ENCODE peak calls at places on chromosome 1, in eight cellular contexts. One of them, this sample, is unnamed.

GRCh38 chr1:18108313-18109057 is 887 bp downstream of the IGSF21 start:
- DNase-seq in EL: no peak
- DNase-seq in SK-MEL-5: no peak
- DNase-seq in amniotic stem cell: no peak
- DNase-seq in amygdala: peak; percentile 38
- DNase-seq in stimulated activated CD4-positive, alpha-beta T cell treated with anti-CD3 and anti-CD28 coated beads, Interleukin-15, amount 100 ng/mL, for 1 hour: no peak
- DNase-seq in NCI-H1092 treated with DMSO at 0.1 percent for 48 hours: peak; percentile 49
- DNase-seq in RCC 7860: no peak
- DNase-seq in this sample: no peak

GRCh38 chr1:154657547-154657946 is 49.6 kb upstream of the ADAR start:
- DNase-seq in amygdala: no peak
- DNase-seq in RCC 7860: no peak
- DNase-seq in stimulated activated CD4-positive, alpha-beta T cell treated with anti-CD3 and anti-CD28 coated beads, Interleukin-15, amount 100 ng/mL, for 1 hour: no peak
- DNase-seq in EL: no peak
- DNase-seq in SK-MEL-5: no peak
- DNase-seq in NCI-H1092 treated with DMSO at 0.1 percent for 48 hours: no peak
- DNase-seq in amniotic stem cell: no peak
- DNase-seq in this sample: no peak

GRCh38 chr1:53413175-53414001 is 45.8 kb upstream of the DMRTB1 start:
- DNase-seq in RCC 7860: peak; percentile 76
- DNase-seq in stimulated activated CD4-positive, alpha-beta T cell treated with anti-CD3 and anti-CD28 coated beads, Interleukin-15, amount 100 ng/mL, for 1 hour: peak; percentile 32
- DNase-seq in NCI-H1092 treated with DMSO at 0.1 percent for 48 hours: no peak
- DNase-seq in EL: peak; percentile 89
- DNase-seq in amygdala: no peak
- DNase-seq in amniotic stem cell: peak; percentile 52
- DNase-seq in SK-MEL-5: peak; percentile 25
- DNase-seq in this sample: no peak

GRCh38 chr1:24384251-24385090 is 29.1 kb downstream of the STPG1 start:
- DNase-seq in NCI-H1092 treated with DMSO at 0.1 percent for 48 hours: no peak
- DNase-seq in amniotic stem cell: no peak
- DNase-seq in EL: peak; percentile 57
- DNase-seq in amygdala: no peak
- DNase-seq in stimulated activated CD4-positive, alpha-beta T cell treated with anti-CD3 and anti-CD28 coated beads, Interleukin-15, amount 100 ng/mL, for 1 hour: no peak
- DNase-seq in SK-MEL-5: no peak
- DNase-seq in RCC 7860: no peak
- DNase-seq in this sample: no peak

GRCh38 chr1:113870778-113871177 is 734 bp downstream of the PTPN22 start:
- DNase-seq in stimulated activated CD4-positive, alpha-beta T cell treated with anti-CD3 and anti-CD28 coated beads, Interleukin-15, amount 100 ng/mL, for 1 hour: no peak
- DNase-seq in amygdala: no peak
- DNase-seq in EL: no peak
- DNase-seq in RCC 7860: no peak
- DNase-seq in SK-MEL-5: no peak
- DNase-seq in amniotic stem cell: no peak
- DNase-seq in NCI-H1092 treated with DMSO at 0.1 percent for 48 hours: no peak
- DNase-seq in this sample: no peak

GRCh38 chr1:167934407-167935251 is 1.9 kb upstream of the DCAF6 start:
- DNase-seq in SK-MEL-5: no peak
- DNase-seq in NCI-H1092 treated with DMSO at 0.1 percent for 48 hours: no peak
- DNase-seq in stimulated activated CD4-positive, alpha-beta T cell treated with anti-CD3 and anti-CD28 coated beads, Interleukin-15, amount 100 ng/mL, for 1 hour: no peak
- DNase-seq in amniotic stem cell: peak; percentile 6
- DNase-seq in EL: no peak
- DNase-seq in RCC 7860: no peak
- DNase-seq in amygdala: no peak
- DNase-seq in this sample: no peak

GRCh38 chr1:178484698-178485225 is 12.0 kb downstream of the CLEC20A start:
- DNase-seq in EL: no peak
- DNase-seq in NCI-H1092 treated with DMSO at 0.1 percent for 48 hours: no peak
- DNase-seq in SK-MEL-5: no peak
- DNase-seq in RCC 7860: no peak
- DNase-seq in amygdala: no peak
- DNase-seq in stimulated activated CD4-positive, alpha-beta T cell treated with anti-CD3 and anti-CD28 coated beads, Interleukin-15, amount 100 ng/mL, for 1 hour: no peak
- DNase-seq in amniotic stem cell: no peak
- DNase-seq in this sample: no peak

GRCh38 chr1:177249231-177249630 is 78.5 kb downstream of the BRINP2 start:
- DNase-seq in RCC 7860: no peak
- DNase-seq in amygdala: no peak
- DNase-seq in SK-MEL-5: no peak
- DNase-seq in NCI-H1092 treated with DMSO at 0.1 percent for 48 hours: no peak
- DNase-seq in EL: no peak
- DNase-seq in amniotic stem cell: no peak
- DNase-seq in stimulated activated CD4-positive, alpha-beta T cell treated with anti-CD3 and anti-CD28 coated beads, Interleukin-15, amount 100 ng/mL, for 1 hour: no peak
- DNase-seq in this sample: no peak

GRCh38 chr1:201100169-201100930 is 11.9 kb downstream of the CACNA1S start:
- DNase-seq in stimulated activated CD4-positive, alpha-beta T cell treated with anti-CD3 and anti-CD28 coated beads, Interleukin-15, amount 100 ng/mL, for 1 hour: no peak
- DNase-seq in NCI-H1092 treated with DMSO at 0.1 percent for 48 hours: no peak
- DNase-seq in EL: no peak
- DNase-seq in SK-MEL-5: no peak
- DNase-seq in amygdala: no peak
- DNase-seq in RCC 7860: no peak
- DNase-seq in amniotic stem cell: no peak
- DNase-seq in this sample: no peak

GRCh38 chr1:26022994-26023393 is 1.4 kb downstream of the EXTL1 start:
- DNase-seq in stimulated activated CD4-positive, alpha-beta T cell treated with anti-CD3 and anti-CD28 coated beads, Interleukin-15, amount 100 ng/mL, for 1 hour: no peak
- DNase-seq in SK-MEL-5: no peak
- DNase-seq in amygdala: no peak
- DNase-seq in EL: no peak
- DNase-seq in amniotic stem cell: no peak
- DNase-seq in NCI-H1092 treated with DMSO at 0.1 percent for 48 hours: no peak
- DNase-seq in RCC 7860: no peak
- DNase-seq in this sample: no peak

GRCh38 chr1:233584931-233585330 is 29.0 kb upstream of the KCNK1 start:
- DNase-seq in amniotic stem cell: no peak
- DNase-seq in stimulated activated CD4-positive, alpha-beta T cell treated with anti-CD3 and anti-CD28 coated beads, Interleukin-15, amount 100 ng/mL, for 1 hour: no peak
- DNase-seq in EL: no peak
- DNase-seq in NCI-H1092 treated with DMSO at 0.1 percent for 48 hours: no peak
- DNase-seq in SK-MEL-5: no peak
- DNase-seq in amygdala: no peak
- DNase-seq in RCC 7860: no peak
- DNase-seq in this sample: no peak

GRCh38 chr1:34640654-34641401 is 114.0 kb upstream of the GJB5 start:
- DNase-seq in RCC 7860: no peak
- DNase-seq in NCI-H1092 treated with DMSO at 0.1 percent for 48 hours: no peak
- DNase-seq in stimulated activated CD4-positive, alpha-beta T cell treated with anti-CD3 and anti-CD28 coated beads, Interleukin-15, amount 100 ng/mL, for 1 hour: no peak
- DNase-seq in amygdala: no peak
- DNase-seq in amniotic stem cell: no peak
- DNase-seq in SK-MEL-5: no peak
- DNase-seq in EL: no peak
- DNase-seq in this sample: no peak

GRCh38 chr1:41768538-41768937 is 150.2 kb downstream of the HIVEP3 start:
- DNase-seq in amniotic stem cell: no peak
- DNase-seq in SK-MEL-5: no peak
- DNase-seq in EL: no peak
- DNase-seq in RCC 7860: no peak
- DNase-seq in stimulated activated CD4-positive, alpha-beta T cell treated with anti-CD3 and anti-CD28 coated beads, Interleukin-15, amount 100 ng/mL, for 1 hour: no peak
- DNase-seq in amygdala: no peak
- DNase-seq in NCI-H1092 treated with DMSO at 0.1 percent for 48 hours: no peak
- DNase-seq in this sample: no peak

GRCh38 chr1:25030674-25031589 is 100.9 kb upstream of the RUNX3 start:
- DNase-seq in EL: peak; percentile 44
- DNase-seq in SK-MEL-5: no peak
- DNase-seq in amniotic stem cell: no peak
- DNase-seq in NCI-H1092 treated with DMSO at 0.1 percent for 48 hours: no peak
- DNase-seq in RCC 7860: no peak
- DNase-seq in amygdala: no peak
- DNase-seq in stimulated activated CD4-positive, alpha-beta T cell treated with anti-CD3 and anti-CD28 coated beads, Interleukin-15, amount 100 ng/mL, for 1 hour: peak; percentile 50
- DNase-seq in this sample: no peak

GRCh38 chr1:92623187-92623778 is 136.6 kb upstream of the GFI1 start:
- DNase-seq in SK-MEL-5: peak; percentile 40
- DNase-seq in RCC 7860: no peak
- DNase-seq in amniotic stem cell: no peak
- DNase-seq in stimulated activated CD4-positive, alpha-beta T cell treated with anti-CD3 and anti-CD28 coated beads, Interleukin-15, amount 100 ng/mL, for 1 hour: no peak
- DNase-seq in EL: peak; percentile 5
- DNase-seq in NCI-H1092 treated with DMSO at 0.1 percent for 48 hours: peak; percentile 16
- DNase-seq in amygdala: no peak
- DNase-seq in this sample: no peak

GRCh38 chr1:234969630-234970370 is 158.8 kb downstream of the TOMM20 start:
- DNase-seq in EL: peak; percentile 74
- DNase-seq in NCI-H1092 treated with DMSO at 0.1 percent for 48 hours: peak; percentile 94
- DNase-seq in amygdala: peak; percentile 73
- DNase-seq in stimulated activated CD4-positive, alpha-beta T cell treated with anti-CD3 and anti-CD28 coated beads, Interleukin-15, amount 100 ng/mL, for 1 hour: no peak
- DNase-seq in SK-MEL-5: peak; percentile 11
- DNase-seq in amniotic stem cell: peak; percentile 63
- DNase-seq in RCC 7860: no peak
- DNase-seq in this sample: peak; percentile 92

GRCh38 chr1:83531910-83532309 is 467.0 kb downstream of the TTLL7 start:
- DNase-seq in EL: no peak
- DNase-seq in SK-MEL-5: no peak
- DNase-seq in RCC 7860: no peak
- DNase-seq in stimulated activated CD4-positive, alpha-beta T cell treated with anti-CD3 and anti-CD28 coated beads, Interleukin-15, amount 100 ng/mL, for 1 hour: no peak
- DNase-seq in NCI-H1092 treated with DMSO at 0.1 percent for 48 hours: no peak
- DNase-seq in amygdala: no peak
- DNase-seq in amniotic stem cell: no peak
- DNase-seq in this sample: no peak

GRCh38 chr1:2826316-2826715 is 24.8 kb upstream of the TTC34 start:
- DNase-seq in RCC 7860: no peak
- DNase-seq in NCI-H1092 treated with DMSO at 0.1 percent for 48 hours: no peak
- DNase-seq in amygdala: no peak
- DNase-seq in stimulated activated CD4-positive, alpha-beta T cell treated with anti-CD3 and anti-CD28 coated beads, Interleukin-15, amount 100 ng/mL, for 1 hour: no peak
- DNase-seq in amniotic stem cell: no peak
- DNase-seq in EL: no peak
- DNase-seq in SK-MEL-5: no peak
- DNase-seq in this sample: no peak

GRCh38 chr1:212118167-212118871 is 82.8 kb downstream of the DTL start:
- DNase-seq in SK-MEL-5: no peak
- DNase-seq in RCC 7860: no peak
- DNase-seq in amniotic stem cell: no peak
- DNase-seq in stimulated activated CD4-positive, alpha-beta T cell treated with anti-CD3 and anti-CD28 coated beads, Interleukin-15, amount 100 ng/mL, for 1 hour: no peak
- DNase-seq in NCI-H1092 treated with DMSO at 0.1 percent for 48 hours: no peak
- DNase-seq in amygdala: no peak
- DNase-seq in EL: peak; percentile 12
- DNase-seq in this sample: no peak

GRCh38 chr1:21254335-21254951 is 35.8 kb downstream of the ECE1 start:
- DNase-seq in amniotic stem cell: no peak
- DNase-seq in stimulated activated CD4-positive, alpha-beta T cell treated with anti-CD3 and anti-CD28 coated beads, Interleukin-15, amount 100 ng/mL, for 1 hour: no peak
- DNase-seq in NCI-H1092 treated with DMSO at 0.1 percent for 48 hours: peak; percentile 67
- DNase-seq in SK-MEL-5: no peak
- DNase-seq in RCC 7860: no peak
- DNase-seq in amygdala: peak; percentile 8
- DNase-seq in EL: no peak
- DNase-seq in this sample: peak; percentile 73

GRCh38 chr1:32142446-32143301 is 34.8 kb downstream of the KPNA6 start:
- DNase-seq in amygdala: no peak
- DNase-seq in amniotic stem cell: peak; percentile 25
- DNase-seq in stimulated activated CD4-positive, alpha-beta T cell treated with anti-CD3 and anti-CD28 coated beads, Interleukin-15, amount 100 ng/mL, for 1 hour: no peak
- DNase-seq in SK-MEL-5: no peak
- DNase-seq in EL: peak; percentile 58
- DNase-seq in NCI-H1092 treated with DMSO at 0.1 percent for 48 hours: no peak
- DNase-seq in RCC 7860: peak; percentile 52
- DNase-seq in this sample: no peak

GRCh38 chr1:157085416-157085815 is 14.2 kb downstream of the ETV3L start:
- DNase-seq in RCC 7860: no peak
- DNase-seq in stimulated activated CD4-positive, alpha-beta T cell treated with anti-CD3 and anti-CD28 coated beads, Interleukin-15, amount 100 ng/mL, for 1 hour: no peak
- DNase-seq in amygdala: no peak
- DNase-seq in SK-MEL-5: no peak
- DNase-seq in EL: peak; percentile 45
- DNase-seq in NCI-H1092 treated with DMSO at 0.1 percent for 48 hours: no peak
- DNase-seq in amniotic stem cell: no peak
- DNase-seq in this sample: no peak

GRCh38 chr1:41566969-41567368 is 82.5 kb upstream of the EDN2 start:
- DNase-seq in RCC 7860: no peak
- DNase-seq in amygdala: no peak
- DNase-seq in stimulated activated CD4-positive, alpha-beta T cell treated with anti-CD3 and anti-CD28 coated beads, Interleukin-15, amount 100 ng/mL, for 1 hour: no peak
- DNase-seq in NCI-H1092 treated with DMSO at 0.1 percent for 48 hours: no peak
- DNase-seq in EL: no peak
- DNase-seq in SK-MEL-5: no peak
- DNase-seq in amniotic stem cell: no peak
- DNase-seq in this sample: no peak

GRCh38 chr1:59509341-59509869 is 212.5 kb downstream of the FGGY start:
- DNase-seq in SK-MEL-5: no peak
- DNase-seq in RCC 7860: no peak
- DNase-seq in stimulated activated CD4-positive, alpha-beta T cell treated with anti-CD3 and anti-CD28 coated beads, Interleukin-15, amount 100 ng/mL, for 1 hour: no peak
- DNase-seq in NCI-H1092 treated with DMSO at 0.1 percent for 48 hours: no peak
- DNase-seq in amniotic stem cell: no peak
- DNase-seq in EL: no peak
- DNase-seq in amygdala: no peak
- DNase-seq in this sample: no peak

GRCh38 chr1:225318706-225319575 is 108.9 kb downstream of the LBR start:
- DNase-seq in NCI-H1092 treated with DMSO at 0.1 percent for 48 hours: peak; percentile 47
- DNase-seq in EL: peak; percentile 43
- DNase-seq in amygdala: no peak
- DNase-seq in SK-MEL-5: peak; percentile 76
- DNase-seq in stimulated activated CD4-positive, alpha-beta T cell treated with anti-CD3 and anti-CD28 coated beads, Interleukin-15, amount 100 ng/mL, for 1 hour: no peak
- DNase-seq in amniotic stem cell: peak; percentile 4
- DNase-seq in RCC 7860: peak; percentile 52
- DNase-seq in this sample: peak; percentile 48

GRCh38 chr1:227895828-227896685 is 51.7 kb downstream of the WNT9A start:
- DNase-seq in stimulated activated CD4-positive, alpha-beta T cell treated with anti-CD3 and anti-CD28 coated beads, Interleukin-15, amount 100 ng/mL, for 1 hour: no peak
- DNase-seq in amniotic stem cell: peak; percentile 11
- DNase-seq in RCC 7860: no peak
- DNase-seq in NCI-H1092 treated with DMSO at 0.1 percent for 48 hours: no peak
- DNase-seq in SK-MEL-5: peak; percentile 39
- DNase-seq in amygdala: peak; percentile 52
- DNase-seq in EL: peak; percentile 28
- DNase-seq in this sample: peak; percentile 10

GRCh38 chr1:62194651-62195282 is at the start of gene L1TD1:
- DNase-seq in SK-MEL-5: no peak
- DNase-seq in RCC 7860: no peak
- DNase-seq in NCI-H1092 treated with DMSO at 0.1 percent for 48 hours: no peak
- DNase-seq in amygdala: no peak
- DNase-seq in stimulated activated CD4-positive, alpha-beta T cell treated with anti-CD3 and anti-CD28 coated beads, Interleukin-15, amount 100 ng/mL, for 1 hour: no peak
- DNase-seq in amniotic stem cell: no peak
- DNase-seq in EL: peak; percentile 52
- DNase-seq in this sample: no peak

GRCh38 chr1:226950316-226950715 is 10.2 kb downstream of the COQ8A start:
- DNase-seq in EL: no peak
- DNase-seq in RCC 7860: no peak
- DNase-seq in SK-MEL-5: no peak
- DNase-seq in amygdala: no peak
- DNase-seq in amniotic stem cell: no peak
- DNase-seq in NCI-H1092 treated with DMSO at 0.1 percent for 48 hours: no peak
- DNase-seq in stimulated activated CD4-positive, alpha-beta T cell treated with anti-CD3 and anti-CD28 coated beads, Interleukin-15, amount 100 ng/mL, for 1 hour: no peak
- DNase-seq in this sample: no peak

GRCh38 chr1:29239142-29239541 is 2.8 kb downstream of the PTPRU start:
- DNase-seq in EL: no peak
- DNase-seq in stimulated activated CD4-positive, alpha-beta T cell treated with anti-CD3 and anti-CD28 coated beads, Interleukin-15, amount 100 ng/mL, for 1 hour: no peak
- DNase-seq in NCI-H1092 treated with DMSO at 0.1 percent for 48 hours: no peak
- DNase-seq in amniotic stem cell: no peak
- DNase-seq in SK-MEL-5: no peak
- DNase-seq in RCC 7860: no peak
- DNase-seq in amygdala: no peak
- DNase-seq in this sample: no peak

GRCh38 chr1:84862810-84863251 is 30.2 kb downstream of the LPAR3 start:
- DNase-seq in stimulated activated CD4-positive, alpha-beta T cell treated with anti-CD3 and anti-CD28 coated beads, Interleukin-15, amount 100 ng/mL, for 1 hour: no peak
- DNase-seq in SK-MEL-5: no peak
- DNase-seq in RCC 7860: no peak
- DNase-seq in EL: no peak
- DNase-seq in amygdala: no peak
- DNase-seq in amniotic stem cell: no peak
- DNase-seq in NCI-H1092 treated with DMSO at 0.1 percent for 48 hours: no peak
- DNase-seq in this sample: no peak